ENCODE peak calls at places on chromosome 19, in five cellular contexts. One of them, this sample, is unnamed.

GRCh38 chr19:6067975-6068374 is 42.3 kb downstream of the RFX2 start:
- DNase-seq in activated naive CD8-positive, alpha-beta T cell treated with anti-CD3 and anti-CD28 coated beads, Interleukin-2, amount 50 U/mL, for 24 hours: no peak
- DNase-seq in BJ: no peak
- DNase-seq in memory B cell: no peak
- DNase-seq in hepatocyte: no peak
- DNase-seq in this sample: no peak

GRCh38 chr19:8005534-8006256 is at the start of gene ELAVL1:
- DNase-seq in activated naive CD8-positive, alpha-beta T cell treated with anti-CD3 and anti-CD28 coated beads, Interleukin-2, amount 50 U/mL, for 24 hours: peak
- DNase-seq in BJ: no peak
- DNase-seq in memory B cell: peak
- DNase-seq in hepatocyte: peak
- DNase-seq in this sample: peak

GRCh38 chr19:53908106-53908932 is 759 bp upstream of the CACNG7 start:
- DNase-seq in activated naive CD8-positive, alpha-beta T cell treated with anti-CD3 and anti-CD28 coated beads, Interleukin-2, amount 50 U/mL, for 24 hours: peak
- DNase-seq in BJ: no peak
- DNase-seq in memory B cell: no peak
- DNase-seq in hepatocyte: peak
- DNase-seq in this sample: no peak

GRCh38 chr19:13034636-13035035 is 39.4 kb downstream of the NFIX start:
- DNase-seq in activated naive CD8-positive, alpha-beta T cell treated with anti-CD3 and anti-CD28 coated beads, Interleukin-2, amount 50 U/mL, for 24 hours: no peak
- DNase-seq in BJ: no peak
- DNase-seq in memory B cell: no peak
- DNase-seq in hepatocyte: no peak
- DNase-seq in this sample: no peak

GRCh38 chr19:1230585-1231489 is 7.0 kb downstream of the CBARP start:
- DNase-seq in activated naive CD8-positive, alpha-beta T cell treated with anti-CD3 and anti-CD28 coated beads, Interleukin-2, amount 50 U/mL, for 24 hours: no peak
- DNase-seq in BJ: no peak
- DNase-seq in memory B cell: no peak
- DNase-seq in hepatocyte: no peak
- DNase-seq in this sample: no peak

GRCh38 chr19:47495478-47496372 is 11.7 kb upstream of the KPTN start:
- DNase-seq in activated naive CD8-positive, alpha-beta T cell treated with anti-CD3 and anti-CD28 coated beads, Interleukin-2, amount 50 U/mL, for 24 hours: no peak
- DNase-seq in BJ: no peak
- DNase-seq in memory B cell: no peak
- DNase-seq in hepatocyte: no peak
- DNase-seq in this sample: no peak

GRCh38 chr19:31340059-31341025 is 8.9 kb downstream of the TSHZ3 start:
- DNase-seq in activated naive CD8-positive, alpha-beta T cell treated with anti-CD3 and anti-CD28 coated beads, Interleukin-2, amount 50 U/mL, for 24 hours: no peak
- DNase-seq in BJ: peak
- DNase-seq in memory B cell: no peak
- DNase-seq in hepatocyte: peak
- DNase-seq in this sample: no peak

GRCh38 chr19:2763687-2764086 is 19.4 kb downstream of the SGTA start:
- DNase-seq in activated naive CD8-positive, alpha-beta T cell treated with anti-CD3 and anti-CD28 coated beads, Interleukin-2, amount 50 U/mL, for 24 hours: no peak
- DNase-seq in BJ: no peak
- DNase-seq in memory B cell: no peak
- DNase-seq in hepatocyte: no peak
- DNase-seq in this sample: no peak

GRCh38 chr19:38033658-38034150 is 126.7 kb downstream of the SIPA1L3 start:
- DNase-seq in activated naive CD8-positive, alpha-beta T cell treated with anti-CD3 and anti-CD28 coated beads, Interleukin-2, amount 50 U/mL, for 24 hours: no peak
- DNase-seq in BJ: no peak
- DNase-seq in memory B cell: peak
- DNase-seq in hepatocyte: no peak
- DNase-seq in this sample: peak

GRCh38 chr19:38095411-38096308 is 128.4 kb downstream of the DPF1 start:
- DNase-seq in activated naive CD8-positive, alpha-beta T cell treated with anti-CD3 and anti-CD28 coated beads, Interleukin-2, amount 50 U/mL, for 24 hours: peak
- DNase-seq in BJ: peak
- DNase-seq in memory B cell: peak
- DNase-seq in hepatocyte: peak
- DNase-seq in this sample: no peak

GRCh38 chr19:14375055-14375581 is 6.1 kb upstream of the ADGRE5 start:
- DNase-seq in activated naive CD8-positive, alpha-beta T cell treated with anti-CD3 and anti-CD28 coated beads, Interleukin-2, amount 50 U/mL, for 24 hours: peak
- DNase-seq in BJ: no peak
- DNase-seq in memory B cell: peak
- DNase-seq in hepatocyte: no peak
- DNase-seq in this sample: no peak

GRCh38 chr19:1274852-1275259 is 474 bp upstream of the FAM174C start:
- DNase-seq in activated naive CD8-positive, alpha-beta T cell treated with anti-CD3 and anti-CD28 coated beads, Interleukin-2, amount 50 U/mL, for 24 hours: no peak
- DNase-seq in BJ: no peak
- DNase-seq in memory B cell: no peak
- DNase-seq in hepatocyte: no peak
- DNase-seq in this sample: no peak

GRCh38 chr19:3665681-3666544 is 34.4 kb downstream of the PIP5K1C start:
- DNase-seq in activated naive CD8-positive, alpha-beta T cell treated with anti-CD3 and anti-CD28 coated beads, Interleukin-2, amount 50 U/mL, for 24 hours: peak
- DNase-seq in BJ: no peak
- DNase-seq in memory B cell: peak
- DNase-seq in hepatocyte: peak
- DNase-seq in this sample: peak

GRCh38 chr19:45177817-45178261 is at the start of gene TRAPPC6A:
- DNase-seq in activated naive CD8-positive, alpha-beta T cell treated with anti-CD3 and anti-CD28 coated beads, Interleukin-2, amount 50 U/mL, for 24 hours: no peak
- DNase-seq in BJ: no peak
- DNase-seq in memory B cell: no peak
- DNase-seq in hepatocyte: no peak
- DNase-seq in this sample: no peak

GRCh38 chr19:58351996-58352755 is 1.1 kb downstream of the A1BG start:
- DNase-seq in activated naive CD8-positive, alpha-beta T cell treated with anti-CD3 and anti-CD28 coated beads, Interleukin-2, amount 50 U/mL, for 24 hours: no peak
- DNase-seq in BJ: no peak
- DNase-seq in memory B cell: no peak
- DNase-seq in hepatocyte: no peak
- DNase-seq in this sample: no peak

GRCh38 chr19:38194061-38194701 is 29.8 kb downstream of the DPF1 start:
- DNase-seq in activated naive CD8-positive, alpha-beta T cell treated with anti-CD3 and anti-CD28 coated beads, Interleukin-2, amount 50 U/mL, for 24 hours: no peak
- DNase-seq in BJ: no peak
- DNase-seq in memory B cell: no peak
- DNase-seq in hepatocyte: no peak
- DNase-seq in this sample: no peak

GRCh38 chr19:17125052-17125727 is 49.6 kb downstream of the MYO9B start:
- DNase-seq in activated naive CD8-positive, alpha-beta T cell treated with anti-CD3 and anti-CD28 coated beads, Interleukin-2, amount 50 U/mL, for 24 hours: no peak
- DNase-seq in BJ: no peak
- DNase-seq in memory B cell: no peak
- DNase-seq in hepatocyte: no peak
- DNase-seq in this sample: peak

GRCh38 chr19:42555317-42555716 is 27.0 kb upstream of the CEACAM1 start:
- DNase-seq in activated naive CD8-positive, alpha-beta T cell treated with anti-CD3 and anti-CD28 coated beads, Interleukin-2, amount 50 U/mL, for 24 hours: no peak
- DNase-seq in BJ: no peak
- DNase-seq in memory B cell: no peak
- DNase-seq in hepatocyte: no peak
- DNase-seq in this sample: no peak

This sample was measured in GM12892.